ENCODE peak calls at places on chromosomes 5 and 9, in seven cellular contexts. X is Calu3, K is NCI-H1417 treated with DMSO at 0.1 percent for 48 hours, Z is NT2/D1, H is occipital lobe, B is T follicular helper cell, F is mucosa of descending colon. A is an unnamed sample.

GRCh38 chr5:33188089-33188488 is 252.7 kb upstream of the TARS1 start:
- DNase-seq in X (no peak), K (no peak), Z (no peak), H (no peak), B (no peak), F (no peak), A (no peak)

GRCh38 chr5:96408276-96408777 is 24.7 kb downstream of the PCSK1 start:
- DNase-seq in X (no peak), K (no peak), Z (no peak), H (no peak), B (no peak), F (no peak), A (no peak)

GRCh38 chr5:9058666-9059065 is 487.2 kb downstream of the SEMA5A start:
- DNase-seq in X (no peak), K (no peak), Z (no peak), H (no peak), B (no peak), F (no peak), A (no peak)

GRCh38 chr5:174246743-174247142 is 201.2 kb downstream of the NSG2 start:
- DNase-seq in X (no peak), K (no peak), Z (no peak), H (no peak), B (no peak), F (no peak), A (no peak)

GRCh38 chr5:90983148-90983547 is 400.0 kb downstream of the ARRDC3 start:
- DNase-seq in X (no peak), K (no peak), Z (no peak), H (no peak), B (no peak), F (no peak), A (no peak)

GRCh38 chr5:58043607-58043945 is 416.3 kb downstream of the PLK2 start:
- DNase-seq in X (no peak), K (no peak), Z (no peak), H (no peak), B (no peak), F (no peak), A (no peak)

GRCh38 chr5:151592855-151593408 is 1.8 kb upstream of the FAT2 start:
- DNase-seq in X (peak; percentile 66), K (no peak), Z (no peak), H (no peak), B (no peak), F (no peak), A (no peak)

GRCh38 chr5:17426104-17426739 is 71.8 kb upstream of the TAF11L2 start:
- DNase-seq in X (no peak), K (peak; percentile 75), Z (no peak), H (no peak), B (no peak), F (no peak), A (peak; percentile 84)

GRCh38 chr5:176890455-176891330 is 8.5 kb downstream of the HK3 start:
- DNase-seq in X (no peak), K (no peak), Z (no peak), H (no peak), B (no peak), F (no peak), A (no peak)

GRCh38 chr5:143527808-143528207 is 124.3 kb upstream of the NR3C1 start:
- DNase-seq in X (no peak), K (no peak), Z (no peak), H (no peak), B (no peak), F (no peak), A (no peak)

GRCh38 chr5:14348142-14348541 is 205.0 kb downstream of the TRIO start:
- DNase-seq in X (no peak), K (no peak), Z (no peak), H (no peak), B (no peak), F (no peak), A (no peak)

GRCh38 chr5:167284491-167284890 is 1007.0 kb upstream of the WWC1 start:
- DNase-seq in X (no peak), K (no peak), Z (no peak), H (no peak), B (no peak), F (no peak), A (no peak)

GRCh38 chr5:42250-42649 is 49.7 kb upstream of the PLEKHG4B start:
- DNase-seq in X (peak; percentile 60), K (no peak), Z (no peak), H (no peak), B (no peak), F (no peak), A (no peak)

GRCh38 chr5:14105717-14106435 is 37.3 kb upstream of the TRIO start:
- DNase-seq in X (peak; percentile 70), K (no peak), Z (no peak), H (no peak), B (no peak), F (no peak), A (no peak)

GRCh38 chr9:126412945-126413344 is 86.3 kb downstream of the MVB12B start:
- DNase-seq in X (no peak), K (no peak), Z (no peak), H (no peak), B (no peak), F (no peak), A (no peak)

GRCh38 chr5:66529182-66529581 is 67.0 kb upstream of the MAST4 start:
- DNase-seq in X (no peak), K (no peak), Z (no peak), H (no peak), B (no peak), F (no peak), A (no peak)

A was measured in NCI-H748 treated with DMSO at 0.1 percent for 48 hours.